ENCODE peak calls at places on chromosomes 5 and 9, in four cellular contexts. One of them, this sample, is unnamed.

GRCh38 chr5:131200560-131200959 is 29.8 kb downstream of the LYRM7 start:
- DNase-seq in K562: no peak
- DNase-seq in HepG2: no peak
- DNase-seq in GM12878: no peak
- DNase-seq in this sample: no peak

GRCh38 chr9:9214052-9214451 is 1398.8 kb downstream of the PTPRD start:
- DNase-seq in K562: no peak
- DNase-seq in HepG2: no peak
- DNase-seq in GM12878: no peak
- DNase-seq in this sample: no peak

GRCh38 chr5:159038907-159039306 is 60.8 kb downstream of the EBF1 start:
- DNase-seq in K562: no peak
- DNase-seq in HepG2: no peak
- DNase-seq in GM12878: no peak
- DNase-seq in this sample: no peak

GRCh38 chr5:10111575-10111974 is 138.1 kb downstream of the ATPSCKMT start:
- DNase-seq in K562: peak
- DNase-seq in HepG2: peak
- DNase-seq in GM12878: no peak
- DNase-seq in this sample: peak

GRCh38 chr5:150053231-150053626 is 33.1 kb downstream of the CSF1R start:
- DNase-seq in K562: peak
- DNase-seq in HepG2: no peak
- DNase-seq in GM12878: no peak
- DNase-seq in this sample: no peak

GRCh38 chr5:62671479-62671878 is 92.9 kb downstream of the LRRC70 start:
- DNase-seq in K562: no peak
- DNase-seq in HepG2: no peak
- DNase-seq in GM12878: no peak
- DNase-seq in this sample: no peak

GRCh38 chr9:118992813-118993747 is 376.2 kb downstream of the BRINP1 start:
- DNase-seq in K562: no peak
- DNase-seq in HepG2: no peak
- DNase-seq in GM12878: no peak
- DNase-seq in this sample: no peak

GRCh38 chr5:90865194-90865593 is 306.6 kb downstream of the ADGRV1 start:
- DNase-seq in K562: no peak
- DNase-seq in HepG2: no peak
- DNase-seq in GM12878: no peak
- DNase-seq in this sample: no peak

GRCh38 chr9:134807726-134808125 is 72.9 kb upstream of the FCN2 start:
- DNase-seq in K562: no peak
- DNase-seq in HepG2: no peak
- DNase-seq in GM12878: no peak
- DNase-seq in this sample: no peak

GRCh38 chr9:106675780-106676179 is 187.2 kb upstream of the ZNF462 start:
- DNase-seq in K562: no peak
- DNase-seq in HepG2: no peak
- DNase-seq in GM12878: no peak
- DNase-seq in this sample: no peak

GRCh38 chr9:2872307-2872940 is 28.5 kb upstream of the PUM3 start:
- DNase-seq in K562: no peak
- DNase-seq in HepG2: peak
- DNase-seq in GM12878: no peak
- DNase-seq in this sample: peak

GRCh38 chr9:19404278-19405075 is 4.3 kb upstream of the ACER2 start:
- DNase-seq in K562: no peak
- DNase-seq in HepG2: no peak
- DNase-seq in GM12878: no peak
- DNase-seq in this sample: no peak

GRCh38 chr5:164972973-164973372 is 1467.6 kb downstream of the MAT2B start:
- DNase-seq in K562: no peak
- DNase-seq in HepG2: no peak
- DNase-seq in GM12878: no peak
- DNase-seq in this sample: no peak

GRCh38 chr5:42496397-42497156 is 73.3 kb downstream of the GHR start:
- DNase-seq in K562: no peak
- DNase-seq in HepG2: no peak
- DNase-seq in GM12878: no peak
- DNase-seq in this sample: no peak

GRCh38 chr9:123033864-123034598 is 564 bp downstream of the GPR21 start:
- DNase-seq in K562: no peak
- DNase-seq in HepG2: no peak
- DNase-seq in GM12878: no peak
- DNase-seq in this sample: no peak

GRCh38 chr5:40679998-40680681 is 425 bp downstream of the PTGER4 start:
- DNase-seq in K562: no peak
- DNase-seq in HepG2: no peak
- DNase-seq in GM12878: no peak
- DNase-seq in this sample: no peak

GRCh38 chr9:77960356-77961153 is 71.1 kb downstream of the GNAQ start:
- DNase-seq in K562: peak
- DNase-seq in HepG2: no peak
- DNase-seq in GM12878: no peak
- DNase-seq in this sample: no peak

GRCh38 chr9:122228906-122229837 is at the start of gene LHX6:
- DNase-seq in K562: peak
- DNase-seq in HepG2: no peak
- DNase-seq in GM12878: no peak
- DNase-seq in this sample: no peak

GRCh38 chr9:14061921-14062320 is 252.0 kb downstream of the NFIB start:
- DNase-seq in K562: no peak
- DNase-seq in HepG2: no peak
- DNase-seq in GM12878: no peak
- DNase-seq in this sample: no peak

GRCh38 chr5:16234598-16234997 is 55.0 kb upstream of the MARCHF11 start:
- DNase-seq in K562: no peak
- DNase-seq in HepG2: no peak
- DNase-seq in GM12878: no peak
- DNase-seq in this sample: no peak
- TF ChIP-seq FOXK2 in K562: no peak
- TF ChIP-seq FOXK2 in HepG2: no peak
- TF ChIP-seq FOXK2 in GM12878: no peak
- TF ChIP-seq FOXK2 in this sample: no peak

GRCh38 chr5:96256795-96257470 is 176.1 kb downstream of the PCSK1 start:
- DNase-seq in K562: peak
- DNase-seq in HepG2: no peak
- DNase-seq in GM12878: no peak
- DNase-seq in this sample: peak

GRCh38 chr5:96254980-96255681 is 177.9 kb downstream of the PCSK1 start:
- DNase-seq in K562: no peak
- DNase-seq in HepG2: no peak
- DNase-seq in GM12878: no peak
- DNase-seq in this sample: no peak

GRCh38 chr5:96253140-96253539 is 179.9 kb downstream of the PCSK1 start:
- DNase-seq in K562: no peak
- DNase-seq in HepG2: no peak
- DNase-seq in GM12878: no peak
- DNase-seq in this sample: no peak

GRCh38 chr5:96250782-96251181 is 182.3 kb downstream of the PCSK1 start:
- DNase-seq in K562: no peak
- DNase-seq in HepG2: no peak
- DNase-seq in GM12878: no peak
- DNase-seq in this sample: no peak

GRCh38 chr5:96252596-96252995 is 180.5 kb downstream of the PCSK1 start:
- DNase-seq in K562: no peak
- DNase-seq in HepG2: no peak
- DNase-seq in GM12878: no peak
- DNase-seq in this sample: no peak
- TF ChIP-seq TARDBP in K562: no peak
- TF ChIP-seq TARDBP in HepG2: no peak
- TF ChIP-seq TARDBP in GM12878: no peak
- TF ChIP-seq TARDBP in this sample: no peak

GRCh38 chr5:16057277-16057676 is 122.3 kb downstream of the MARCHF11 start:
- DNase-seq in K562: no peak
- DNase-seq in HepG2: no peak
- DNase-seq in GM12878: no peak
- DNase-seq in this sample: no peak
- TF ChIP-seq FOXK2 in K562: no peak
- TF ChIP-seq FOXK2 in HepG2: no peak
- TF ChIP-seq FOXK2 in GM12878: no peak
- TF ChIP-seq FOXK2 in this sample: no peak

GRCh38 chr9:108612510-108612909 is 243.3 kb downstream of the ACTL7B start:
- DNase-seq in K562: no peak
- DNase-seq in HepG2: no peak
- DNase-seq in GM12878: no peak
- DNase-seq in this sample: no peak

GRCh38 chr9:108607607-108608006 is 248.2 kb downstream of the ACTL7B start:
- DNase-seq in K562: no peak
- DNase-seq in HepG2: no peak
- DNase-seq in GM12878: no peak
- DNase-seq in this sample: no peak

GRCh38 chr9:108609895-108610253 is 245.9 kb downstream of the ACTL7B start:
- DNase-seq in K562: no peak
- DNase-seq in HepG2: no peak
- DNase-seq in GM12878: no peak
- DNase-seq in this sample: no peak

GRCh38 chr9:108606408-108606807 is 249.4 kb downstream of the ACTL7B start:
- DNase-seq in K562: no peak
- DNase-seq in HepG2: no peak
- DNase-seq in GM12878: no peak
- DNase-seq in this sample: no peak

GRCh38 chr9:108609227-108609894 is 246.4 kb downstream of the ACTL7B start:
- DNase-seq in K562: no peak
- DNase-seq in HepG2: no peak
- DNase-seq in GM12878: no peak
- DNase-seq in this sample: no peak
- TF ChIP-seq TARDBP in K562: no peak
- TF ChIP-seq TARDBP in HepG2: no peak
- TF ChIP-seq TARDBP in GM12878: no peak
- TF ChIP-seq TARDBP in this sample: no peak

DNA sequence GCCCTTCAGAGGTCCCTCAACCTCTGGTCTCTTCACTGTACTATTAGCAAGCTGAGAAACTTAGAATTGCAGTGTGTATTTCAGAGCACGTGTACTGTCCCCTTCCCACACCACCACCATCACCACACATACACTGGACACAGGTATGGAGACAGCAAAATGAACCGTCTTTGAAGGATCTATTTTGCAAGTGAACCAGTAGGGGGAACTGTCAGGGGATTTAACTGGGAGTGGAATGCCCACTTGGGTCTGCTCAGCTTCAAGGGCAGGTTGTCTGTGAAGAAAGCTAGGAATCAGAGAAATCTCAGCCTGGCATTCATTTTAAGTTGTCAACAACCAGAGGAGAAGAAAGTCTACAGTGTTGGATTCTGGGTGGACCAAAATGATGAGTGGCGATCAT is 147.0 kb downstream of the DCP2 start:
- DNase-seq in K562: peak
- DNase-seq in HepG2: peak
- DNase-seq in GM12878: no peak
- DNase-seq in this sample: peak
- TF ChIP-seq FOXK2 in K562: no peak
- TF ChIP-seq FOXK2 in HepG2: no peak
- TF ChIP-seq FOXK2 in GM12878: no peak
- TF ChIP-seq FOXK2 in this sample: no peak

GRCh38 chr5:173051746-173052145 is 4.4 kb upstream of the CREBRF start:
- DNase-seq in K562: no peak
- DNase-seq in HepG2: no peak
- DNase-seq in GM12878: no peak
- DNase-seq in this sample: no peak
- TF ChIP-seq TARDBP in K562: no peak
- TF ChIP-seq TARDBP in HepG2: no peak
- TF ChIP-seq TARDBP in GM12878: no peak
- TF ChIP-seq TARDBP in this sample: no peak

GRCh38 chr5:143807401-143807800 is 4.6 kb upstream of the HMHB1 start:
- DNase-seq in K562: no peak
- DNase-seq in HepG2: no peak
- DNase-seq in GM12878: no peak
- DNase-seq in this sample: no peak
- TF ChIP-seq FOXK2 in K562: no peak
- TF ChIP-seq FOXK2 in HepG2: no peak
- TF ChIP-seq FOXK2 in GM12878: no peak
- TF ChIP-seq FOXK2 in this sample: no peak

DNA sequence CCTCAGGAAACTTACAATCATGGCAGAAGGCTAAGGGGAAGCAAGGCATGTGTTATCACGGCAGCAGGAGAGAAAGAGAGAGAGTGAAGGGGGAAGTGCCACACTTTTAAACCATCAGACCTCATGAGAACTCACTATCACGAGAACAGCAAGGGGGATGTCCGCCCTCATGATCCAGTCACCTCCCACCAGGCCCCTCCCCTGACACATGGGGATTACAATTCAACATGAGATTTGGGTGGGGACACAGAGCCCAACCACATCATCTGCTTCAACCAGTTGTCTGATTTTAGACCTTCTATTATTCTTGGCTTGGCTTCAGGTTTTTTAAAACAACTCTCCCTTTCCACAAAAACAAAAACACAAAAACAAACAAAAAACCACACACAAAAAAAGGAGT is 93.6 kb upstream of the BASP1 start:
- DNase-seq in K562: no peak
- DNase-seq in HepG2: no peak
- DNase-seq in GM12878: no peak
- DNase-seq in this sample: no peak
- TF ChIP-seq TARDBP in K562: no peak
- TF ChIP-seq TARDBP in HepG2: no peak
- TF ChIP-seq TARDBP in GM12878: no peak
- TF ChIP-seq TARDBP in this sample: no peak

GRCh38 chr5:169442354-169443248 is 141.0 kb upstream of the SPDL1 start:
- DNase-seq in K562: no peak
- DNase-seq in HepG2: no peak
- DNase-seq in GM12878: no peak
- DNase-seq in this sample: no peak

GRCh38 chr5:169435506-169436230 is 134.7 kb upstream of the SLIT3 start:
- DNase-seq in K562: no peak
- DNase-seq in HepG2: no peak
- DNase-seq in GM12878: no peak
- DNase-seq in this sample: no peak

GRCh38 chr5:169440107-169440701 is 139.3 kb upstream of the SLIT3 start:
- DNase-seq in K562: no peak
- DNase-seq in HepG2: no peak
- DNase-seq in GM12878: no peak
- DNase-seq in this sample: no peak

GRCh38 chr5:169443249-169443784 is 140.3 kb upstream of the SPDL1 start:
- DNase-seq in K562: peak
- DNase-seq in HepG2: no peak
- DNase-seq in GM12878: no peak
- DNase-seq in this sample: no peak

DNA sequence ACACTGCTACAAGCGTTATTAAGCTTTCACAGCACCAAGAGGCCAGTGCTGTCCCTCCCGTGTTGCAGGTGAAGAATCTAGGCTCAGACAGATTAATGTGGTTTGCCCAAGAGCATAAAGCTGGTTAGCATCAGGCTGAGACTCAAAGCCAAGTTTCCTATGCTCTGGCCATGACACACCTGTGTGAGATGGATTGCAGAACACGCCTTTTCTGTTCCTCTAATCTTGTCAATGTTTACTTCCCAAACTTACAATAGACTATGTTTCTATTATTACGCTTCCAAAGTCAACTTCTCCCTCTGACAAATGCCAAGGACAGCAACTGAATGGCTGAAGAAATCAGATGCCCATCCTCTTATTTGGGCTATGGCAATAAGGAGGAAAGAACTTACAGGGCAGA is 138.4 kb upstream of the SLIT3 start:
- DNase-seq in K562: no peak
- DNase-seq in HepG2: no peak
- DNase-seq in GM12878: no peak
- DNase-seq in this sample: no peak
- TF ChIP-seq FOXK2 in K562: no peak
- TF ChIP-seq FOXK2 in HepG2: no peak
- TF ChIP-seq FOXK2 in GM12878: no peak
- TF ChIP-seq FOXK2 in this sample: no peak